ENCODE peak calls at places on chromosomes 4 and X, in four cellular contexts. F is epithelial cell of esophagus, Q is foreskin fibroblast, K is heart right ventricle. H is an unnamed sample.

GRCh38 chr4:6591781-6592180 is 16.8 kb downstream of the MAN2B2 start:
- DNase-seq in Q (no peak), F (no peak), K (no peak), H (no peak)

GRCh38 chr4:142480244-142480643 is 365.9 kb downstream of the INPP4B start:
- DNase-seq in Q (peak; percentile 51), K (no peak), F (peak; percentile 18), H (no peak)

GRCh38 chr4:113756005-113756410 is 5.5 kb downstream of the CAMK2D start:
- DNase-seq in Q (peak; percentile 82), K (no peak), F (peak; percentile 70), H (no peak)

GRCh38 chrX:148609766-148610698 is 109.6 kb downstream of the AFF2 start:
- DNase-seq in Q (no peak), F (peak; percentile 31), K (no peak), H (no peak)

GRCh38 chr4:101102114-101102752 is 245.1 kb downstream of the PPP3CA start:
- DNase-seq in Q (peak; percentile 94), F (no peak), K (peak; percentile 46), H (no peak)

GRCh38 chr4:38072578-38072977 is 112.4 kb downstream of the PTTG2 start:
- DNase-seq in K (no peak), F (no peak), Q (no peak), H (no peak)

GRCh38 chr4:931960-932712 is at the start of the genes GAK and TMEM175:
- DNase-seq in F (peak; percentile 98), Q (peak; percentile 99), K (peak; percentile 97), H (peak; percentile 99)

GRCh38 chr4:100823066-100823992 is 305.5 kb upstream of the EMCN start:
- DNase-seq in Q (peak; percentile 36), F (peak; percentile 84), K (no peak), H (no peak)

GRCh38 chr4:119016636-119017035 is 119.0 kb upstream of the MYOZ2 start:
- DNase-seq in F (no peak), K (no peak), Q (peak; percentile 71), H (no peak)

GRCh38 chr4:88178633-88179231 is 20.3 kb upstream of the ABCG2 start:
- DNase-seq in Q (no peak), K (no peak), F (peak; percentile 10), H (no peak)

GRCh38 chr4:70709551-70710080 is 12.1 kb upstream of the RUFY3 start:
- DNase-seq in K (no peak), F (no peak), Q (no peak), H (no peak)

GRCh38 chr4:123856689-123857545 is 460.3 kb downstream of the SPRY1 start:
- DNase-seq in Q (peak; percentile 73), K (peak; percentile 24), F (peak; percentile 31), H (no peak)

GRCh38 chr4:184433258-184433892 is 41.0 kb downstream of the IRF2 start:
- DNase-seq in F (no peak), K (no peak), Q (no peak), H (no peak)

GRCh38 chr4:7264694-7265093 is 72.4 kb downstream of the SORCS2 start:
- DNase-seq in Q (no peak), F (no peak), K (no peak), H (no peak)

GRCh38 chr4:106080376-106080775 is 185.1 kb downstream of the NPNT start:
- DNase-seq in K (no peak), F (peak; percentile 25), Q (peak; percentile 33), H (no peak)

GRCh38 chr4:142818009-142818408 is 28.1 kb downstream of the INPP4B start:
- DNase-seq in F (no peak), Q (peak; percentile 24), K (no peak), H (no peak)

GRCh38 chr4:8911311-8912088 is 39.9 kb upstream of the HMX1 start:
- DNase-seq in Q (peak; percentile 25), F (no peak), K (no peak), H (peak; percentile 83)

GRCh38 chrX:119187298-119187697 is 48.8 kb upstream of the PGRMC1 start:
- DNase-seq in Q (no peak), K (no peak), F (no peak), H (no peak)

GRCh38 chr4:31917334-31917733 is 1197.2 kb downstream of the PCDH7 start:
- DNase-seq in Q (no peak), K (no peak), F (peak; percentile 95), H (no peak)

GRCh38 chrX:134716620-134717012 is 58.3 kb upstream of the PLAC1 start:
- DNase-seq in F (no peak), Q (no peak), K (no peak), H (no peak)

GRCh38 chr4:146255874-146256273 is 41.5 kb downstream of the REELD1 start:
- DNase-seq in K (no peak), Q (peak; percentile 52), F (peak; percentile 36), H (no peak)

GRCh38 chr4:118284169-118284568 is 68.6 kb downstream of the PRSS12 start:
- DNase-seq in K (no peak), F (peak; percentile 55), Q (peak; percentile 49), H (no peak)

GRCh38 chr4:76655566-76656479 is 220.8 kb downstream of the SHROOM3 start:
- DNase-seq in K (no peak), F (no peak), Q (peak; percentile 29), H (no peak)

GRCh38 chrX:34891391-34891790 is 51.2 kb upstream of the FAM47B start:
- DNase-seq in Q (no peak), K (no peak), F (no peak), H (no peak)

DNA sequence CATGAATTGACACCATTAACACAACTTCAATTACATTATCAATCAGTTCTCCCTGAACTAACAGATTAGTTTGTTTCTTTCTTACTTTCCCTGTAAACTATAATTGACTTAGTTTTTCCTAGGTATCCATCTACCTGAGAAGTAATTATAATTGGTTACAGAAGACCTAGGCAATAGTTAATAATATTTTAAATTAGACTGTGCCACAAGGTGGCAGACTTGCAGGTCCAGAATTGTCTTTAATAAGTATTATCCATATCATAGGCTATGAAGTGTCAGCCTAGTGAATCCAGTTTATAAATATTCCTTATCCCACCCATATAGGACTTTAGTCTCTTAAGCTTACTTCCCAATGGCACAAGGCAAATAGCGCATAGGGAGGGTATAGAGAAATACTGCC is 48.9 kb upstream of the FAM47B start:
- DNase-seq in K (no peak), F (peak; percentile 15), Q (no peak), H (no peak)
- TF ChIP-seq CTCF in K (peak; percentile 29), F (peak; percentile 24), Q (no peak), H (no peak)

GRCh38 chrX:155070975-155071693 is at the start of the genes BRCC3, CMC4 and MTCP1:
- DNase-seq in Q (peak; percentile 90), K (peak; percentile 84), F (peak; percentile 81), H (peak; percentile 93)

GRCh38 chrX:155069414-155069813 is 1.5 kb downstream of the CMC4 start:
- DNase-seq in Q (no peak), K (no peak), F (no peak), H (no peak)

GRCh38 chrX:155070663-155070974 is 317 bp downstream of the CMC4 start:
- DNase-seq in Q (no peak), F (no peak), K (no peak), H (no peak)

GRCh38 chrX:155070038-155070437 is 898 bp downstream of the CMC4 start:
- DNase-seq in F (no peak), K (no peak), Q (peak; percentile 10), H (no peak)

GRCh38 chrX:155068165-155068564 is 2.8 kb downstream of the CMC4 start:
- DNase-seq in K (no peak), Q (peak; percentile 82), F (peak; percentile 24), H (no peak)
- H3K4me3 ChIP-seq in K (no peak overlapping the region), Q (no peak overlapping the region), F (no peak overlapping the region), H (no peak overlapping the region)

DNA sequence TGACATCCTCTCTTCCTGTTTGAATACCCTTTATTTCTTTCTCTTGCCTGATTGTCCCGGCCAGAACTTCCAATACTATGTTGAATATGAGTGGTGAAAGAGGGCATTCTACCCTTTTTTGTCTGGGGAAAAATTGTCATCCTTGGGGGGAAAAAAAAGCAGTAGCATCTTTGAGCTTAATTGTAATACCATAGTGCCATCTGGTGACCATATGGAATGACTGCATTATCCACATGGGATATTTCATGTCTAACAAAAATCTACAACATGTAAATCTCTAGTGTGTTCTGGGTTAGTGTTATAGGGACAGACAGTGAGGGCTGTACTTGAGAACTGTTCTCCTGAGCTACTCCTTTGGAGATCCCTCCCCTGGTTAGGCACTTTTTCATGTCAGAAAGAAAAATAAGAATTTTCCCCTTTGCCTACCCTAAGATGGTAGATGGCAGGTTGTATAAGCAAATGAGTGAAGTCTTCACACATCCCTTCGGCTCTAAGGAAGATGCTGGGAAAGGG is 26.0 kb downstream of the CAPN6 start:
- DNase-seq in F (peak; percentile 16), Q (peak; percentile 17), K (no peak), H (no peak)
- TF ChIP-seq CTCF in F (peak; percentile 43), Q (no peak), K (peak; percentile 31), H (no peak)

GRCh38 chr4:74543983-74544382 is 99.0 kb downstream of the AREG start:
- DNase-seq in F (peak; percentile 67), K (no peak), Q (peak; percentile 91), H (no peak)
- H3K4me3 ChIP-seq in F (no peak overlapping the region), K (no peak overlapping the region), Q (no peak overlapping the region), H (no peak overlapping the region)

GRCh38 chr4:83040269-83040668 is 5.3 kb downstream of the COPS4 start:
- DNase-seq in F (no peak), Q (no peak), K (no peak), H (no peak)
- TF ChIP-seq CTCF in F (no peak), Q (no peak), K (no peak), H (no peak)

DNA sequence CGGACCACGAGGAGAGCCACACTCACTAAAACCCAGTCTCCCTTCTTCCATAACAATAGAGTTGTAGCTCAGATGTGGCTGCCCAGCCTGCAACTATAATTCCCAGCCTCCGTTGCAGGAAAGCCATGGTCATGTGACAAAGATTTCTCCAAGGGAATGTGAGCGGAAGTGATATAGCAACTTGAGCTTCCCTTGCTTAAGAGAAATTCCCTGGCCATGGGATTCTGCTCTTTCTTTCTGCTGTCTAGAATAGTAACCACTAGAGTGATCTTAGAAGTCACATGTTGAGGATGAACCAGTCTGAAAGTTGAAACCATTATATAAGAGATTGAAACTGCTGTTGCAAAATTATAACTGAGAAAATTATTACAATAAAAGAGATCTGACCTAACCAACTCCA is 86.4 kb upstream of the MED14 start:
- DNase-seq in K (no peak), Q (no peak), F (no peak), H (no peak)
- H3K4me3 ChIP-seq in K (no peak overlapping the region), Q (no peak overlapping the region), F (no peak overlapping the region), H (no peak overlapping the region)

GRCh38 chr4:144787365-144788263 is 141.7 kb downstream of the HHIP start:
- DNase-seq in Q (peak; percentile 54), F (peak; percentile 50), K (no peak), H (no peak)
- TF ChIP-seq CTCF in Q (peak; percentile 52), F (peak; percentile 60), K (peak; percentile 55), H (no peak)

H was measured in lower leg skin.